ENCODE peak calls at places on chromosomes 3 and 15, in eight cellular contexts. Q is adrenal gland, J is aorta, W is PC-3, M is fibroblast of lung, G is pancreas, Z is sigmoid colon, H is transverse colon. X is an unnamed sample. For H3K9me3 and H3K4me1, the result is how much of the 10 kb centered on the place peaks cover.

GRCh38 chr3:33141006-33141405 is 27.2 kb downstream of the CRTAP start:
- DNase-seq in Q (no peak), J (no peak), W (no peak), M (no peak), G (no peak), Z (no peak), H (no peak), X (no peak)

GRCh38 chr3:127710473-127710941 is 37.8 kb downstream of the ABTB1 start:
- DNase-seq in Q (peak), J (no peak), W (peak), M (peak), G (no peak), Z (peak), H (peak), X (no peak)

GRCh38 chr15:40161693-40162401 is 978 bp downstream of the BUB1B start:
- DNase-seq in Q (no peak), J (no peak), W (no peak), M (no peak), G (no peak), Z (no peak), H (no peak), X (no peak)

GRCh38 chr3:7781395-7781794 is 720.2 kb upstream of the LMCD1 start:
- DNase-seq in Q (no peak), J (no peak), W (no peak), M (no peak), G (no peak), Z (no peak), H (no peak), X (no peak)

GRCh38 chr15:76401285-76401684 is 64.7 kb downstream of the ISL2 start:
- DNase-seq in Q (no peak), J (no peak), W (peak), M (no peak), G (no peak), Z (no peak), H (no peak), X (no peak)

GRCh38 chr15:55916666-55917409 is 76.6 kb downstream of the NEDD4 start:
- DNase-seq in Q (no peak), J (no peak), W (peak), M (peak), G (no peak), Z (no peak), H (no peak), X (no peak)

GRCh38 chr3:149368201-149368849 is 9.1 kb downstream of the TM4SF1 start:
- DNase-seq in Q (no peak), J (no peak), W (peak), M (no peak), G (no peak), Z (no peak), H (no peak), X (no peak)

GRCh38 chr15:43410572-43411214 is 39.8 kb downstream of the TUBGCP4 start:
- DNase-seq in Q (no peak), J (no peak), W (no peak), M (peak), G (no peak), Z (no peak), H (no peak), X (no peak)

GRCh38 chr3:46076606-46077005 is 49.3 kb upstream of the XCR1 start:
- DNase-seq in Q (no peak), J (no peak), W (peak), M (no peak), G (no peak), Z (no peak), H (no peak), X (no peak)

GRCh38 chr15:99592135-99592845 is 26.5 kb downstream of the MEF2A start:
- DNase-seq in Q (no peak), J (no peak), W (no peak), M (peak), G (no peak), Z (no peak), H (no peak), X (no peak)
- H3K9me3 ChIP-seq in Q (under half), J (under half), W (under half), M (under half), G (under half), Z (under half), H (under half), X (under half)

GRCh38 chr3:51386159-51386851 is 1.2 kb downstream of the MANF start:
- DNase-seq in Q (no peak), J (peak), W (no peak), M (no peak), G (no peak), Z (no peak), H (no peak), X (no peak)
- H3K4me1 ChIP-seq in Q (under half), J (under half), W (under half), M (under half), G (under half), Z (under half), H (under half), X (under half)

GRCh38 chr15:27456807-27457206 is 485.8 kb downstream of the GABRG3 start:
- DNase-seq in Q (no peak), J (no peak), W (no peak), M (no peak), G (no peak), Z (no peak), H (no peak), X (no peak)

GRCh38 chr15:27457766-27458165 is 486.8 kb downstream of the GABRG3 start:
- DNase-seq in Q (no peak), J (no peak), W (no peak), M (no peak), G (no peak), Z (no peak), H (no peak), X (no peak)

GRCh38 chr15:27454281-27455060 is 483.5 kb downstream of the GABRG3 start:
- DNase-seq in Q (no peak), J (no peak), W (peak), M (peak), G (no peak), Z (no peak), H (no peak), X (no peak)

GRCh38 chr15:27459836-27460235 is 488.9 kb downstream of the GABRG3 start:
- DNase-seq in Q (no peak), J (no peak), W (no peak), M (peak), G (no peak), Z (no peak), H (no peak), X (no peak)

DNA sequence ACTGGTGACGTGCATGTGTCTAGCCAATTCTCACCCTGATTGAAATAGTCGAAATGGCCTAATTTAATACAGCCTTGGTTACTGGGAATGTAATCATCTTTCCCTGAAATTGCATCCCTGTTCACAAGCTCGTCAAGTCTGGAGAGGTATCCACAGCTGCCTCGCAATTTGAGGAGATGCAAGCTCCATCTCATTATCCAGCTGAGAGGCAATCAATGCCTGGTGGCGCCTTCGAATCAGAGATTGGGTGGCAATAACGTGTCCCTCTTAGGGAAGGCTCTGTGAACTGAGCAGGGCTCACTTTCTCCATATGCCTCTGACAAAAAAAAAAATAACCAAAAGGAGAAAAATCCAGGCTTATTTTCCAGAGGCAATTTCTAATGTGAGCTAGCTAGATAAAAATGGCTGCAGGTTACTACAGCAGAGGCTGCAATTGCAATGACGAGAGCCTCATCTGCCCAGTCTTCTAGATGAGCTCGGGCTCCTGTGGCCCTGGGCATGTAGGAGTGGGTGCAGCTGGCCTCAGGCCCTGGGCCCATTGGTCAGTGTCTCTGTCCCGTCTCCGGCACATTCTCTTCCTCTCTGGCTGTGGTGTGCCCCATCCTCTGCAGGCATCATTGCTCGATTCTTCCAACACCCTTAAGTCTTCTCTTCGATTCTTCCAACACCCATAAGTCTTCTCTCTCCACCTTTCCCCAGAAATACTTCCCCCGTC is 487.5 kb downstream of the GABRG3 start:
- DNase-seq in Q (no peak), J (no peak), W (no peak), M (no peak), G (no peak), Z (no peak), H (no peak), X (no peak)
- H3K9me3 ChIP-seq in Q (under half), J (under half), W (under half), M (under half), G (under half), Z (under half), H (under half), X (under half)

DNA sequence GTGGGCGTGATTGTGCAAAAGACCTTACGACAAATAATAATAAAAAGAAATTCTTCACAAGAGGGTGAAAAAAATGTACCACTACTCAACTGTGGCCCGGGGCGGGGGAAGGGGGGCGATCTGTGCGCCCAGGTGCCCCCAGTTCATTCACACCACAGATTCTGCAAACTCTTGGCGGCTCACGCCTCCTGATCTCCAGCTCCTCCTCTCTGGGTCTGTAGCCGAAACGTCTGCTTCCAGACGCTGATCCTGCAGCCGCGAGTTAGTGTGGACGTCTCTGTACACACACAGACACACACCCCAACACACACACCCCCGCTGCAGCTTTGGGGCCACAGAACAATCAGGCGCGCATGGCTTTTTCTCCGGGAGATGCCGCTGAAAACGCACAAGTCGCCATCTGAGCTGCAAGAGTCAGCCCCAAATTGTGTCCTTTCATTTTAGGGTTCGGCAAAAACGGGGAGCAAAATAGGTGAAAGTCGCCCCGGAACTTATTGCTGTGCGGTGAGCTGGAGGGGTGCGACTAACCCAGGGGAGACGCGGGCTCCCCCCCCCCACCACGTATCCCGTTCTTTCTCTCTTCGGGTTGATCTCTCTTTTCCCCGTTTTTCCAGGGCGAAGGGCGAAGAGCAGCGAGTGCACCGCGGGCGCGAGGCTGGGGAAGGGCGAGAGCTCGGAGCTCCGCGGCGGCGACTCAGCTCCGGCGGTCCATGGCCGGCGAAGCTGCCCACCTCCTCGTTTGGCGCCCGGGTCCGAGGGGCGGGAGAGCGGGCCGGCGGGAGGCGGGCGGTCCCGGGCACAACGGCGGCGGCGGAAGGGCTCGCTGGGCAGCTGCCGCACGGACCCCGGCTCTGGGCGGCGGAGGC is 503 bp upstream of the WNT5A start:
- DNase-seq in Q (no peak), J (no peak), W (peak), M (peak), G (peak), Z (peak), H (peak), X (no peak)
- H3K4me1 ChIP-seq in Q (under half), J (under half), W (under half), M (under half), G (under half), Z (under half), H (half or more), X (under half)

DNA sequence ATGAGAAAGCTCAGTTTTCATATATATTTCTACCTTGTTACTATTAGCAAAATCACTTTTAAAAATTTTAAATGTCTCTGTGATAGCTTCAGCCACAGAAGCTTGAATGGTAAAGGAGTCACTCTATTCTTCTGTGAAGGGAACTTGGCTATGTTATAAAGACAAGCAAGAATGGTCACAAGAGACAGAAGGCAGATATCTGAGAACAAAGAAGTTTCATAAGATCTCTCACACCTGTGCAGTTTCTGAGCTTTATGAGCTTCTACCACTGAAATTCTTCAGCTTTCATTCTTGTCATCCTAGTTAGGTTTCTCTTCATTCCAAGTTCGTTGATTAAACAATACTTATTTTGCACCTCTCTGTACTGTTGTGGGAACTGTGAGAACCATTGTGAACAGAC is 853.4 kb downstream of the IGSF11 start:
- DNase-seq in Q (no peak), J (no peak), W (no peak), M (no peak), G (no peak), Z (no peak), H (no peak), X (no peak)
- H3K9me3 ChIP-seq in Q (under half), J (under half), W (under half), M (under half), G (under half), Z (under half), H (under half), X (under half)

DNA sequence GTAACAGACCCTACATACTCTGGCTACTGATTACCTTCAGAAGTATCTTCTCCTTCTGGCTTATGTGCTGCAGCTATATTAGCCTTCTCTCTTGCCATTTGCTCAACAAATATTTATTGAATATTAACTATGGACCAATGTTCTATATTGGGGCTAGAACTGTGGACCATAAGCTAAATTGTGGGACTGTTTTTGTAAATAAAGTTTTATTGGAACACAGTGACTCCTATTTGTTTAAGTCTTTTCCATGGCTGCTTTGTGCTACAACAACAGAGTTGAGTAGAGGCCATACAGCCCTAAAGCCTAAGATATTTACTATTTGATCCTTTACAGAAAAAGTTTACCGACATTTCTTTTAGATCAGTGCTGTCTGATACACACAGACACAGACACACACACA is 20.3 kb upstream of the XIRP1 start:
- DNase-seq in Q (no peak), J (no peak), W (no peak), M (no peak), G (no peak), Z (no peak), H (no peak), X (no peak)
- H3K4me1 ChIP-seq in Q (under half), J (under half), W (under half), M (under half), G (under half), Z (under half), H (under half), X (under half)

DNA sequence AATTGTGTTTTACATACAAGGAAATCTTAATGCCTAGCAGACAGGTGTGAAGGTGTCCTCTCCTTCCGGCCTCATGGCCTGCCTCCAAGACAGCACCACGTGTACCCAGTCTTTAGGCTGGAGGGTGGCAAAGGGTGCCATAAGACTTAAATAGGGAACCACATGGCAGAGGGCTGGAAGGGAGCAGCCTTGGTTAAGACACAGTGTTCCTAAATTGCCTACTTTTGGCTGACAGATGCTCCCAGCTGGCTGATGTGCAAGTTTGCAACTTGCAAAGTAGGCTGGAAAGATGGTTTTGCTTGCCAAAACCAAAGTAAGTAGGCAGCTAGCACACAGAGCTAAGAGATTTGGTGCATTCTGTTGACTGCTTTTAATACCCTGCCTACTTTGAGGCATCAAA is 45.2 kb downstream of the CCNB2 start:
- DNase-seq in Q (no peak), J (no peak), W (no peak), M (no peak), G (no peak), Z (no peak), H (no peak), X (no peak)
- H3K9me3 ChIP-seq in Q (under half), J (under half), W (under half), M (under half), G (under half), Z (under half), H (under half), X (under half)

GRCh38 chr15:68059630-68060029 is 5.5 kb downstream of the PIAS1 start:
- DNase-seq in Q (no peak), J (no peak), W (no peak), M (no peak), G (no peak), Z (no peak), H (no peak), X (no peak)
- H3K4me1 ChIP-seq in Q (half or more), J (under half), W (under half), M (under half), G (under half), Z (half or more), H (under half), X (under half)

X was measured in iPS DF 6.9.